ENCODE peak calls at places on chromosomes 6 and 20, in ten cellular contexts. One of them, this sample, is unnamed.

GRCh38 chr6:134077301-134077700 is 24.9 kb upstream of the SLC2A12 start:
- DNase-seq in GM23338: no peak
- DNase-seq in PC-3: peak
- DNase-seq in coronary artery: no peak
- DNase-seq in ovary: no peak
- DNase-seq in left lung: no peak
- DNase-seq in neural progenitor cell: no peak
- DNase-seq in pancreas: no peak
- DNase-seq in keratinocyte: no peak
- DNase-seq in lower lobe of right lung: no peak
- DNase-seq in this sample: peak

GRCh38 chr6:161439093-161439492 is 165.2 kb upstream of the AGPAT4 start:
- DNase-seq in pancreas: no peak
- DNase-seq in GM23338: no peak
- DNase-seq in PC-3: peak
- DNase-seq in neural progenitor cell: no peak
- DNase-seq in ovary: peak
- DNase-seq in lower lobe of right lung: no peak
- DNase-seq in keratinocyte: no peak
- DNase-seq in coronary artery: peak
- DNase-seq in left lung: no peak
- DNase-seq in this sample: peak

GRCh38 chr20:35490736-35491181 is 35.4 kb downstream of the CEP250 start:
- DNase-seq in GM23338: no peak
- DNase-seq in PC-3: no peak
- DNase-seq in ovary: no peak
- DNase-seq in pancreas: no peak
- DNase-seq in coronary artery: no peak
- DNase-seq in lower lobe of right lung: no peak
- DNase-seq in left lung: no peak
- DNase-seq in neural progenitor cell: no peak
- DNase-seq in keratinocyte: no peak
- DNase-seq in this sample: no peak

GRCh38 chr20:49496043-49496442 is 13.6 kb upstream of the KCNB1 start:
- DNase-seq in ovary: no peak
- DNase-seq in left lung: no peak
- DNase-seq in PC-3: no peak
- DNase-seq in pancreas: no peak
- DNase-seq in neural progenitor cell: no peak
- DNase-seq in coronary artery: no peak
- DNase-seq in keratinocyte: no peak
- DNase-seq in GM23338: no peak
- DNase-seq in lower lobe of right lung: no peak
- DNase-seq in this sample: no peak

GRCh38 chr6:151483968-151484367 is 9.8 kb upstream of the CCDC170 start:
- DNase-seq in lower lobe of right lung: no peak
- DNase-seq in pancreas: no peak
- DNase-seq in GM23338: no peak
- DNase-seq in neural progenitor cell: no peak
- DNase-seq in left lung: no peak
- DNase-seq in keratinocyte: no peak
- DNase-seq in PC-3: no peak
- DNase-seq in coronary artery: no peak
- DNase-seq in ovary: no peak
- DNase-seq in this sample: no peak

GRCh38 chr6:169723991-169724553 is at the start of gene PHF10:
- DNase-seq in pancreas: peak
- DNase-seq in neural progenitor cell: peak
- DNase-seq in lower lobe of right lung: peak
- DNase-seq in PC-3: no peak
- DNase-seq in GM23338: peak
- DNase-seq in left lung: peak
- DNase-seq in keratinocyte: no peak
- DNase-seq in ovary: no peak
- DNase-seq in coronary artery: peak
- DNase-seq in this sample: no peak

GRCh38 chr6:150418825-150419594 is 50.2 kb downstream of the IYD start:
- DNase-seq in neural progenitor cell: peak
- DNase-seq in lower lobe of right lung: peak
- DNase-seq in coronary artery: no peak
- DNase-seq in keratinocyte: no peak
- DNase-seq in left lung: no peak
- DNase-seq in PC-3: peak
- DNase-seq in GM23338: peak
- DNase-seq in pancreas: peak
- DNase-seq in ovary: peak
- DNase-seq in this sample: peak

GRCh38 chr6:27096834-27097511 is 150.5 kb upstream of the PRSS16 start:
- DNase-seq in left lung: peak
- DNase-seq in lower lobe of right lung: peak
- DNase-seq in keratinocyte: peak
- DNase-seq in neural progenitor cell: peak
- DNase-seq in pancreas: peak
- DNase-seq in PC-3: no peak
- DNase-seq in coronary artery: no peak
- DNase-seq in GM23338: peak
- DNase-seq in ovary: peak
- DNase-seq in this sample: peak

GRCh38 chr6:84825461-84825860 is 61.1 kb upstream of the TBX18 start:
- DNase-seq in pancreas: no peak
- DNase-seq in coronary artery: no peak
- DNase-seq in keratinocyte: no peak
- DNase-seq in GM23338: no peak
- DNase-seq in PC-3: peak
- DNase-seq in left lung: no peak
- DNase-seq in ovary: no peak
- DNase-seq in neural progenitor cell: no peak
- DNase-seq in lower lobe of right lung: no peak
- DNase-seq in this sample: peak

GRCh38 chr20:44997171-44997570 is 30.9 kb downstream of the STK4 start:
- DNase-seq in coronary artery: no peak
- DNase-seq in neural progenitor cell: no peak
- DNase-seq in PC-3: no peak
- DNase-seq in lower lobe of right lung: no peak
- DNase-seq in ovary: no peak
- DNase-seq in keratinocyte: no peak
- DNase-seq in pancreas: no peak
- DNase-seq in left lung: no peak
- DNase-seq in GM23338: no peak
- DNase-seq in this sample: no peak

GRCh38 chr6:235763-236360 is 56.4 kb upstream of the DUSP22 start:
- DNase-seq in keratinocyte: no peak
- DNase-seq in left lung: no peak
- DNase-seq in pancreas: no peak
- DNase-seq in PC-3: no peak
- DNase-seq in neural progenitor cell: peak
- DNase-seq in ovary: no peak
- DNase-seq in GM23338: peak
- DNase-seq in coronary artery: no peak
- DNase-seq in lower lobe of right lung: no peak
- DNase-seq in this sample: peak

DNA sequence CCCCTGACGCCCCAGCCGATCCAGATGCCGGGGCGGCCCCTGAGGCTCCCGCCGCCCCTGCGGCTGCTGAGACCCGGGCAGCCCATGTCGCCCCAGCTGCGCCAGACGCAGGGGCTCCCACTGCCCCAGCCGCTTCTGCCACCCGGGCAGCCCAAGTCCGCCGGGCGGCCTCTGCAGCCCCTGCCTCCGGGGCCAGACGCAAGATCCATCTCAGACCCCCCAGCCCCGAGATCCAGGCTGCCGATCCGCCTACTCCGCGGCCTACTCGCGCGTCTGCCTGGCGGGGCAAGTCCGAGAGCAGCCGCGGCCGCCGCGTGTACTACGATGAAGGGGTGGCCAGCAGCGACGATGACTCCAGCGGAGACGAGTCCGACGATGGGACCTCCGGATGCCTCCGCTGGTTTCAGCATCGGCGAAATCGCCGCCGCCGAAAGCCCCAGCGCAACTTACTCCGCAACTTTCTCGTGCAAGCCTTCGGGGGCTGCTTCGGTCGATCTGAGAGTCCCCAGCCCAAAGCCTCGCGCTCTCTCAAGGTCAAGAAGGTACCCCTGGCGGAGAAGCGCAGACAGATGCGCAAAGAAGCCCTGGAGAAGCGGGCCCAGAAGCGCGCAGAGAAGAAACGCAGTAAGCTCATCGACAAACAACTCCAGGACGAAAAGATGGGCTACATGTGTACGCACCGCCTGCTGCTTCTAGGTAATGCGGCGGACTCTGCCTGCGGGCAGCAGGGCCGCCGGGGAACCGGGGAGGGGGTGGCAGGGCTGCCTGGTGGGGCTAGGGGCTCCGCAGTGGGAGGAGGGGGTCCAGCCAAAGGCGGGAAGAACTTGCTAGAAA is 2.3 kb downstream of the GNAS start:
- DNase-seq in pancreas: peak
- DNase-seq in keratinocyte: no peak
- DNase-seq in ovary: no peak
- DNase-seq in coronary artery: no peak
- DNase-seq in PC-3: no peak
- DNase-seq in left lung: peak
- DNase-seq in lower lobe of right lung: no peak
- DNase-seq in GM23338: peak
- DNase-seq in neural progenitor cell: peak
- DNase-seq in this sample: no peak
- H3K27ac ChIP-seq in pancreas: no peak
- H3K27ac ChIP-seq in keratinocyte: no peak
- H3K27ac ChIP-seq in ovary: no peak
- H3K27ac ChIP-seq in coronary artery: no peak
- H3K27ac ChIP-seq in PC-3: no peak
- H3K27ac ChIP-seq in left lung: no peak
- H3K27ac ChIP-seq in lower lobe of right lung: no peak
- H3K27ac ChIP-seq in GM23338: no peak
- H3K27ac ChIP-seq in neural progenitor cell: no peak
- H3K27ac ChIP-seq in this sample: no peak

GRCh38 chr6:135909737-135910387 is 58.4 kb downstream of the PDE7B start:
- DNase-seq in ovary: no peak
- DNase-seq in neural progenitor cell: peak
- DNase-seq in keratinocyte: peak
- DNase-seq in coronary artery: no peak
- DNase-seq in lower lobe of right lung: no peak
- DNase-seq in left lung: no peak
- DNase-seq in GM23338: peak
- DNase-seq in pancreas: no peak
- DNase-seq in PC-3: peak
- DNase-seq in this sample: peak
- TF ChIP-seq CTCF in ovary: peak
- TF ChIP-seq CTCF in neural progenitor cell: peak
- TF ChIP-seq CTCF in keratinocyte: peak
- TF ChIP-seq CTCF in coronary artery: no peak
- TF ChIP-seq CTCF in lower lobe of right lung: peak
- TF ChIP-seq CTCF in left lung: peak
- TF ChIP-seq CTCF in GM23338: peak
- TF ChIP-seq CTCF in pancreas: peak
- TF ChIP-seq CTCF in PC-3: peak
- TF ChIP-seq CTCF in this sample: peak

GRCh38 chr20:32792316-32792715 is 27.4 kb upstream of the MAPRE1 start:
- DNase-seq in coronary artery: no peak
- DNase-seq in pancreas: no peak
- DNase-seq in keratinocyte: no peak
- DNase-seq in ovary: no peak
- DNase-seq in left lung: no peak
- DNase-seq in GM23338: peak
- DNase-seq in PC-3: no peak
- DNase-seq in neural progenitor cell: peak
- DNase-seq in lower lobe of right lung: no peak
- DNase-seq in this sample: peak
- H3K27ac ChIP-seq in coronary artery: no peak
- H3K27ac ChIP-seq in pancreas: no peak
- H3K27ac ChIP-seq in keratinocyte: peak
- H3K27ac ChIP-seq in ovary: no peak
- H3K27ac ChIP-seq in left lung: no peak
- H3K27ac ChIP-seq in GM23338: peak
- H3K27ac ChIP-seq in PC-3: no peak
- H3K27ac ChIP-seq in neural progenitor cell: no peak
- H3K27ac ChIP-seq in lower lobe of right lung: no peak
- H3K27ac ChIP-seq in this sample: no peak

GRCh38 chr6:21526974-21527373 is 66.6 kb upstream of the SOX4 start:
- DNase-seq in keratinocyte: no peak
- DNase-seq in ovary: no peak
- DNase-seq in pancreas: no peak
- DNase-seq in GM23338: no peak
- DNase-seq in coronary artery: no peak
- DNase-seq in neural progenitor cell: no peak
- DNase-seq in PC-3: no peak
- DNase-seq in lower lobe of right lung: no peak
- DNase-seq in left lung: no peak
- DNase-seq in this sample: no peak

GRCh38 chr6:21527731-21528130 is 65.8 kb upstream of the SOX4 start:
- DNase-seq in neural progenitor cell: no peak
- DNase-seq in lower lobe of right lung: no peak
- DNase-seq in left lung: no peak
- DNase-seq in pancreas: no peak
- DNase-seq in keratinocyte: no peak
- DNase-seq in ovary: no peak
- DNase-seq in PC-3: peak
- DNase-seq in coronary artery: no peak
- DNase-seq in GM23338: no peak
- DNase-seq in this sample: no peak

GRCh38 chr6:21522007-21522758 is 71.4 kb upstream of the SOX4 start:
- DNase-seq in PC-3: no peak
- DNase-seq in keratinocyte: no peak
- DNase-seq in pancreas: no peak
- DNase-seq in coronary artery: no peak
- DNase-seq in ovary: no peak
- DNase-seq in neural progenitor cell: no peak
- DNase-seq in GM23338: no peak
- DNase-seq in left lung: no peak
- DNase-seq in lower lobe of right lung: no peak
- DNase-seq in this sample: no peak

GRCh38 chr6:21523652-21524051 is 69.9 kb upstream of the SOX4 start:
- DNase-seq in ovary: no peak
- DNase-seq in neural progenitor cell: no peak
- DNase-seq in left lung: no peak
- DNase-seq in pancreas: no peak
- DNase-seq in GM23338: no peak
- DNase-seq in PC-3: no peak
- DNase-seq in lower lobe of right lung: no peak
- DNase-seq in coronary artery: no peak
- DNase-seq in keratinocyte: no peak
- DNase-seq in this sample: no peak

DNA sequence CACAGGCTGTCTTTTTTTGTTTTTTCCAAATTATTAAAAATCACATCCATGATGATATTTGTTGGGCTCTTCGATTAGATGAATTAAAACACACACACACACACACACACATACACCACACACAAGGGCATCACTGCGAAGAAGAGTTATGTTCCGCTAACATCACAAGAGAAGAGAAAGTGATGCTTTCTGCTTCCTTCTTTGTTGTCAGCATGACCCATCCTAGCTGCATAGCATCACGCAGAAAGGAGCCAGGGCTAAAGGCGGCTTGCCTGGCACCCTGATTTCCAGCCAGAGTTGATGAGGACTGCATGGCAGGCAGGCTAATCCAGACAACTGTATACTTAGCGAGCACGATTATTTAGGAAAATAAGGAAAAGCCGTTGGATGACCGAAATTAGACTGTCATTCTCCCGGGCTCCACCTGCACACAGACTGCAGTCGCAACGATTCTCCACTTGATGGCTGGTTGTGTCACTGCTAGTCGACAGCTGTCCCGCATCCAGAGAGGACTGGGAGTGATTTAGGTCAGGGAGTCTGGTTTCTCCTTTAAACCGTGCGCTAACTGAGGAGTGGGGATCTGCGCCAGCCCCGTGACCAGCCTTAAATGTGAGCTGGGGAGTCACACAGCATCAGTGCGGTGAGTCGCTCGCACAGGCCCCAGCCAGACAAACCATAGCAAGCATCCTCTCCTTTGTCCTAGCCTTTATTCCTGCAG is 70.6 kb upstream of the SOX4 start:
- DNase-seq in PC-3: peak
- DNase-seq in left lung: no peak
- DNase-seq in coronary artery: no peak
- DNase-seq in GM23338: peak
- DNase-seq in lower lobe of right lung: no peak
- DNase-seq in ovary: no peak
- DNase-seq in keratinocyte: no peak
- DNase-seq in neural progenitor cell: peak
- DNase-seq in pancreas: no peak
- DNase-seq in this sample: no peak
- TF ChIP-seq CTCF in PC-3: peak
- TF ChIP-seq CTCF in left lung: no peak
- TF ChIP-seq CTCF in coronary artery: no peak
- TF ChIP-seq CTCF in GM23338: peak
- TF ChIP-seq CTCF in lower lobe of right lung: no peak
- TF ChIP-seq CTCF in ovary: no peak
- TF ChIP-seq CTCF in keratinocyte: no peak
- TF ChIP-seq CTCF in neural progenitor cell: peak
- TF ChIP-seq CTCF in pancreas: no peak
- TF ChIP-seq CTCF in this sample: peak